ENCODE peak calls at places on chromosomes 2 and 18, in six cellular contexts. B, S, K, E, Q and V are unnamed samples.

GRCh38 chr18:79943608-79944125 is 7.8 kb downstream of the SLC66A2 start:
- DNase-seq in B (no peak), S (no peak), K (no peak), E (no peak), Q (no peak), V (no peak)

GRCh38 chr2:74553892-74554820 is at the start of the genes DOK1 and LOXL3:
- DNase-seq in B (peak), S (peak), K (peak), E (peak), Q (no peak), V (peak)

GRCh38 chr2:50751255-50752069 is 280.5 kb downstream of the NRXN1 start:
- DNase-seq in B (no peak), S (no peak), K (no peak), E (no peak), Q (no peak), V (no peak)

GRCh38 chr18:69720422-69720821 is 227.3 kb downstream of the CD226 start:
- DNase-seq in B (no peak), S (no peak), K (no peak), E (no peak), Q (no peak), V (no peak)

GRCh38 chr18:2971741-2972552 is 41.0 kb downstream of the LPIN2 start:
- DNase-seq in B (no peak), S (no peak), K (no peak), E (no peak), Q (no peak), V (peak)

GRCh38 chr2:86443601-86444000 is 2.4 kb downstream of the KDM3A start:
- DNase-seq in B (no peak), S (no peak), K (no peak), E (no peak), Q (no peak), V (no peak)

GRCh38 chr2:63855418-63856301 is 14.0 kb downstream of the UGP2 start:
- DNase-seq in B (no peak), S (no peak), K (no peak), E (no peak), Q (no peak), V (no peak)

GRCh38 chr18:79687806-79688205 is 8.2 kb downstream of the CTDP1 start:
- DNase-seq in B (no peak), S (peak), K (no peak), E (no peak), Q (no peak), V (no peak)

GRCh38 chr2:120771556-120772208 is 36.0 kb downstream of the GLI2 start:
- DNase-seq in B (no peak), S (no peak), K (no peak), E (no peak), Q (no peak), V (no peak)

GRCh38 chr2:72605836-72606442 is 219.9 kb downstream of the EXOC6B start:
- DNase-seq in B (peak), S (peak), K (no peak), E (peak), Q (no peak), V (no peak)

GRCh38 chr2:236499691-236500573 is 69.7 kb upstream of the ACKR3 start:
- DNase-seq in B (no peak), S (no peak), K (no peak), E (no peak), Q (no peak), V (no peak)

GRCh38 chr2:201150454-201151020 is 32.4 kb upstream of the CASP10 start:
- DNase-seq in B (no peak), S (no peak), K (no peak), E (peak), Q (no peak), V (no peak)

GRCh38 chr18:55877321-55877720 is 289.3 kb upstream of the TCF4 start:
- DNase-seq in B (no peak), S (no peak), K (no peak), E (no peak), Q (no peak), V (no peak)

GRCh38 chr2:29014811-29015414 is 33.8 kb downstream of the TOGARAM2 start:
- DNase-seq in B (no peak), S (no peak), K (peak), E (peak), Q (no peak), V (no peak)

GRCh38 chr2:60963176-60963575 is 54.3 kb upstream of the PEX13 start:
- DNase-seq in B (no peak), S (no peak), K (no peak), E (no peak), Q (no peak), V (no peak)

GRCh38 chr2:232361646-232362045 is 16.9 kb upstream of the ALPP start:
- DNase-seq in B (no peak), S (no peak), K (no peak), E (no peak), Q (no peak), V (no peak)

GRCh38 chr2:232367016-232367415 is 11.5 kb upstream of the ALPP start:
- DNase-seq in B (no peak), S (no peak), K (no peak), E (no peak), Q (no peak), V (no peak)

GRCh38 chr2:232363784-232364615 is 14.6 kb upstream of the ALPP start:
- DNase-seq in B (no peak), S (no peak), K (no peak), E (no peak), Q (no peak), V (no peak)

GRCh38 chr2:232365621-232366321 is 12.8 kb upstream of the ALPP start:
- DNase-seq in B (peak), S (peak), K (no peak), E (peak), Q (no peak), V (no peak)

DNA sequence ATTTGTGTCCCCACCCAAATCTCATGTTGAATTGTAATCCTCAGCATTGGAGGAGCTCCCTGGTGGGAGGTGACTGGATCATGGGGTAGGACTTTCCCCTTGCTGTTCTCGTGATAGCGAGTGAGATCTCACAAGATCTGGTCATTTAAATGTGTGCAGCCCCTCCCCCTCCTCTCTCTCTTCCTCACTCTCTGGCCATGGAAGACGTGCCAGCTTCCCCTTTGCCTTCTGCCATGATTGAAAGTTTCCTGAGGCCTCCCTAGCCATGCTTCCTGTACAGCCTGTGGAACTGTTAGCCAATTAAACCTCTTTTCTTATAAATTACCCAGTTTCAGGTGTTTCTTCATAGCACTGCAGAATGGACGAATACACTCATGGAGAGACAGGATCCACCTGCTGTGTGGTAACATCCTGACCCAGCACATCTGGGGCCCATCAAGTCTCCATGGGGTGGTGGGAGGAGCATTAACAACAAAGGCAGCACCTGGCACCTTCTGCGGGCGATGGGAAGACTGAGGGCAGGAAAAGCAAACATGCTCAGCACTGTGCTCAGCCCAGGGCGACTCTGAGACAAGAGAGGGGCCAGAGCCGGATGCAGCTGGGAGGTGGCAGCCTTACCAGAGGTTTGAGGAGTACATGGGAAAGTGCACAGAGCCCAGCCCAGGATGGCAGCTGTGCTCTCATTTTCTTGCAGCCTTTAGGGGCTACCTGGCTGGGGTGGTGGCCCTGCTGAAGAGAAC is 16.2 kb upstream of the ALPP start:
- DNase-seq in B (no peak), S (no peak), K (no peak), E (no peak), Q (no peak), V (no peak)
- TF ChIP-seq TAF1 in B (no peak), S (no peak), K (no peak), E (no peak), Q (no peak), V (no peak)

GRCh38 chr18:48203961-48204666 is 205.1 kb downstream of the ZBTB7C start:
- DNase-seq in B (no peak), S (no peak), K (no peak), E (no peak), Q (no peak), V (no peak)
- TF ChIP-seq TAF1 in B (no peak), S (no peak), K (no peak), E (no peak), Q (no peak), V (no peak)

DNA sequence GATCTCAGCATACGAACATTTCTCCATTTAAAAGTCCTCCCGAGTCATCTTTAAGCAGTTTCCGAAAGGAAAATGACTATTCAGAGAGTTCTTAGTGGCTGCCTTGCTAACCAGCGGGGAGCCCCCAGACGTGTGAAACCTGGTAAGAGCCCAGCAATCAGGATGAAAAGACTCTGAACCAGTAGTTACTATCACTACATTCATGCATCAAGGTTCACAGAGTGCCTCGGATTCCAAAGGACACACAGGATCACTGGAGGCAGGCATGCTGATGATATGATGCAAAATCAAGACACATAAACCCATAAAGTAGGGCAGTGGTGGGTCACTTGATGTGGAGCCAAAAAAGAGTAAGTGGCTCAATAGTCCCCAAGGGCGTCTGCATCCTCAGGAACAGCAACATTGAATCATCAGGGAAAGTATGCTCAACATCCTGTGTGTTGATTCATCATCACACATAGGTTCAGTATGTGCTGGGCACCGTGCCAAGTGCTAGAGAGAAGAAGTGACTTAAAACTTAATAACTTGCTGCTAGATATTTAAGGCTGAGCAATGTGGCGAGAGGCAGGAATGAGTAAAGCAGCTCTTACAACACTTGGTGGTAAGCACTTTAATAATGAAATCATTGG is 4.4 kb downstream of the CCL20 start:
- DNase-seq in B (peak), S (peak), K (no peak), E (no peak), Q (peak), V (no peak)
- TF ChIP-seq TAF1 in B (no peak), S (no peak), K (no peak), E (no peak), Q (no peak), V (no peak)

GRCh38 chr2:45612741-45613140 is 1.7 kb upstream of the SRBD1 start:
- DNase-seq in B (no peak), S (no peak), K (no peak), E (no peak), Q (no peak), V (no peak)

GRCh38 chr2:45612265-45612664 is 1.2 kb upstream of the SRBD1 start:
- DNase-seq in B (no peak), S (no peak), K (no peak), E (no peak), Q (no peak), V (no peak)

GRCh38 chr2:45616663-45617411 is 5.8 kb upstream of the SRBD1 start:
- DNase-seq in B (no peak), S (no peak), K (no peak), E (peak), Q (no peak), V (no peak)

GRCh38 chr2:45614871-45615270 is 3.8 kb upstream of the SRBD1 start:
- DNase-seq in B (no peak), S (no peak), K (no peak), E (no peak), Q (no peak), V (no peak)

DNA sequence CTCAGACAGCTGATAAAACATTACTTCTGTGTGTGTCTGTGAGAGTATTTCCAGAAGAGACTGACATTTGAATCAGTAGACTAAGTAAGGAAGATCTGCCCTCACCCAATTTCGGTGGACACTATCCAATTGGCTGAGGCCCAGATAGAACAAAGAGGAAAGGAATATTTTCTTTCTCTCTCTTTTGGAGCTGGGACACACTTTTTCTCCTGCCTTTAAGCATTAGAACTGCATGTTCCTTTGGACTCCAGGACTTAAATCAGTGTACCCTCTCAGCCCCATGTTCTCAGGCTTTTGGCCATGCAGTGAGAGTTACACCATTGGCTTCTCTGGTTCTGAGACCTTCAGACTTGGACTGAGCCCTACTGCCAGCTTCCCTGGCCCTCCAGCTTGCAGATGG is 3.3 kb upstream of the SRBD1 start:
- DNase-seq in B (no peak), S (no peak), K (no peak), E (no peak), Q (no peak), V (no peak)
- TF ChIP-seq TAF1 in B (no peak), S (no peak), K (no peak), E (no peak), Q (no peak), V (no peak)